ENCODE peak calls at places on chromosomes 6 and 20, in four cellular contexts. L, S, E and M are unnamed samples.

GRCh38 chr20:14142171-14142570 is 146.9 kb downstream of the MACROD2 start:
- DNase-seq in L (no peak), S (peak), E (peak), M (peak)

GRCh38 chr20:63025534-63026331 is 19.0 kb upstream of the BHLHE23 start:
- DNase-seq in L (no peak), S (peak), E (no peak), M (no peak)

GRCh38 chr6:158487495-158487894 is 72.4 kb upstream of the TMEM181 start:
- DNase-seq in L (no peak), S (no peak), E (no peak), M (no peak)

GRCh38 chr6:112149719-112150263 is 62.4 kb downstream of the FAM229B start:
- DNase-seq in L (no peak), S (no peak), E (no peak), M (no peak)

GRCh38 chr6:15535495-15536200 is 127.2 kb downstream of the DTNBP1 start:
- DNase-seq in L (no peak), S (no peak), E (no peak), M (no peak)

GRCh38 chr20:54524849-54525248 is 49.5 kb downstream of the DOK5 start:
- DNase-seq in L (no peak), S (no peak), E (no peak), M (no peak)

GRCh38 chr6:36285797-36286196 is 15.9 kb downstream of the PNPLA1 start:
- DNase-seq in L (peak), S (no peak), E (no peak), M (no peak)

GRCh38 chr6:31738048-31738979 is 1.5 kb upstream of the MSH5 start:
- DNase-seq in L (peak), S (no peak), E (peak), M (peak)

GRCh38 chr20:19909696-19910095 is 107.5 kb upstream of the NAA20 start:
- DNase-seq in L (no peak), S (no peak), E (no peak), M (no peak)

GRCh38 chr20:47146703-47147102 is 209.8 kb downstream of the ZMYND8 start:
- DNase-seq in L (no peak), S (no peak), E (peak), M (no peak)

GRCh38 chr6:97361286-97361685 is 78.3 kb upstream of the MMS22L start:
- DNase-seq in L (no peak), S (no peak), E (peak), M (no peak)

GRCh38 chr20:1841554-1842140 is 53.6 kb upstream of the SIRPA start:
- DNase-seq in L (no peak), S (no peak), E (no peak), M (no peak)

GRCh38 chr20:37259031-37259430 is 2.6 kb downstream of the GHRH start:
- DNase-seq in L (no peak), S (no peak), E (no peak), M (no peak)

GRCh38 chr6:139135578-139136545 is 982 bp downstream of the HECA start:
- DNase-seq in L (peak), S (peak), E (no peak), M (no peak)

GRCh38 chr20:39264506-39265172 is 302.5 kb downstream of the DHX35 start:
- DNase-seq in L (peak), S (peak), E (peak), M (no peak)

GRCh38 chr6:6547111-6547879 is 41.2 kb upstream of the LY86 start:
- DNase-seq in L (peak), S (peak), E (peak), M (peak)

GRCh38 chr6:26183581-26184408 is 96.6 kb downstream of the HFE start:
- DNase-seq in L (no peak), S (peak), E (no peak), M (peak)

GRCh38 chr6:126054258-126054702 is 67.9 kb downstream of the TRMT11 start:
- DNase-seq in L (no peak), S (no peak), E (no peak), M (no peak)
- TF ChIP-seq TCF7 in L (no peak), S (no peak), E (no peak), M (no peak)

GRCh38 chr6:105301072-105301503 is 101.8 kb downstream of the PREP start:
- DNase-seq in L (no peak), S (no peak), E (no peak), M (no peak)
- TF ChIP-seq TCF7 in L (no peak), S (no peak), E (no peak), M (no peak)

DNA sequence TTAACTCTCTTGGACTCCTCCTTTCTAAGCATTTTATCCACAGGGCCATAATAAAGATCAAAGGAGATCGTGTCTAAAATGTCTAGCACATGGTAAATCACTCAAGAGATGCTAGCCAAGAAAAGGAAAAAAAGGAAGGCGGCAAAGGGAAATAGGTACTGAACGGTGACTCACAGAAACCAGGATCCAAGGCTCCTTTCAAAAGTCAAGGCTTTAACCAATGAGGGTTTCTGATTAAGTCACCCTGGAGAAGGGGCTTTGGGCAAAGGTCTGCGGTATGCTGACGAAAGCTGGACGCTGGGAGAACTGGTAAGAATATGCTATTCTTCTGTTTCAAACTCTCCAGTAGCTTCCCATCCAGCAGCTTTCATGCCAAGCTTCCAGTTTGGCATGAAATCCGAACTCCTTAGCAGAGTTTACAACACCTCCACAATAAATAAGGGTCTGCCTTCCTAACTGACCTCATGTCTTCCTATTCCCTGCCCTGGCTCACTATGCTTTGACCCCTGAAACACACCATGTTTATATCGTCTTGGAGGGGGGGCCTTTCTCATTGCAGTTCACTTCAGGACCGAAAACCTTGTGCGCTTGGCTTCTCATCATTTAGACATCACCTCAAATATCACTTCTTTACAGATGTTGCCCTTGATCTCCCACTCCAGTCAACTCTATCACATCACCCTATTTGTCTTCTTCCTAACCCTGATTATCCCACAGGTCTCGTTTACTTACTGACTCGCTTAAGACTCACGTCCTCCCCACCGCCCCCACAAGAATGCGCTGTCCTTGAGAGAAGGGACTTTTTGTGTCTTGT is 908 bp downstream of the TOMM34 start:
- DNase-seq in L (no peak), S (no peak), E (peak), M (no peak)
- TF ChIP-seq TCF7 in L (no peak), S (no peak), E (no peak), M (no peak)

DNA sequence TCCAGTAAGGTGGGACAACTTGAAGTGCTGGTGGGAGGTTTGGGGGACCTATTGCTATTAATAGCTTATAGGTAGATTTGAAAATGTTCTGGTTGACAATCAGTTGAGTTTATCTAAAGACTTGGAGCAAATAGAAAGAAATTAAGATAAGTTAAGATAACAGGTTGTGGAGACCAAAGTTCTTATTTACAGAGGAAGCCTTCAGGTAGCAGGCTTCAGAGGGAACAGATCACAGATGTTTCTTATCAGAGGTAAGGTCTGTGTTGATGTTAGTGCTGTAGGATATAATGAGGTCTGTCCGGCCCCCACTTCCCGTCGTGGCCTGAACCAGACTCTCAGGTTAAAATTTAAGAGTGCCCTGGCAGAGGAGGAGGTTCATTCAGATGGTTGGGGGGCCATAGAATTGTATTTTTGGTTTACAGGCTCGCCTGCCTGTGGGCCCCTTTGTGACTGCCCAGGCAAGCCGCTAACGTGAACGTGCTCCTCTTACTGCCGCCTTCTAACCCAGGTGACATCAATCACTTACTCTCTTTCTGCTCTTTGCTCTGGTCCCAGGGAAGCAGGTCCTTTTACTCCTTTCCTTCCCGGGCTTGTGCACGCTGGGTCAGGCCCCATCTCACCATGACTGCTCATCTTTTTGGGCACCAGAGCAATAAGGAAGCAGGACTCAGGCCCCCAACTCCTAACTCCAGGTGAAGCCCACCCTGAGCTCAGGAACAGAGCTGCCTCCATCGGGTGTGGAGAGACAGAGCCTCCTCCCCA is 18.3 kb upstream of the UNC93A start:
- DNase-seq in L (no peak), S (no peak), E (no peak), M (no peak)
- TF ChIP-seq TCF7 in L (no peak), S (no peak), E (peak), M (no peak)

GRCh38 chr6:114465511-114465910 is 122.7 kb upstream of the HS3ST5 start:
- DNase-seq in L (no peak), S (no peak), E (no peak), M (no peak)

GRCh38 chr6:114471450-114471849 is 128.6 kb upstream of the HS3ST5 start:
- DNase-seq in L (no peak), S (peak), E (no peak), M (no peak)

DNA sequence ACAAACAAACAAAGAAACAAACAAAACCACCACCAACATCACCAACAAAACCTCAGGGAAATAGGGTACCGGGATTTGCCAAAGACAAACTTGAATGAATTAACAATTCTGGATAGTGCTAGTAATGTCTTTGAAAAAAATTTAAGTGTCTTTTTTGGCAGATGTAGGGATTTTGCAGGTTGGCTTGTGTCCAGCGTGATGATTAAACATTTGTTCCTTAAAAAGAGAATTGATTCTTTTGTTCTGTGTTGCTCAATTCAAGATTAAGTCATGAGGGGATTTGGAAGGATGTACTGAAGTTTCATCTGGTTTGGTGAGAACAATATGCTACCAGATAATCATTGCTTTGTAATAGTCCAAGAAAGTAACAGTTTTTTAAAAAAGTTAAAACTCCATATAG is 125.1 kb upstream of the HS3ST5 start:
- DNase-seq in L (no peak), S (no peak), E (no peak), M (no peak)
- TF ChIP-seq TCF7 in L (no peak), S (no peak), E (no peak), M (no peak)

GRCh38 chr6:118656822-118657451 is 5.5 kb upstream of the CEP85L start:
- DNase-seq in L (no peak), S (no peak), E (no peak), M (no peak)
- TF ChIP-seq TCF7 in L (no peak), S (no peak), E (no peak), M (no peak)

DNA sequence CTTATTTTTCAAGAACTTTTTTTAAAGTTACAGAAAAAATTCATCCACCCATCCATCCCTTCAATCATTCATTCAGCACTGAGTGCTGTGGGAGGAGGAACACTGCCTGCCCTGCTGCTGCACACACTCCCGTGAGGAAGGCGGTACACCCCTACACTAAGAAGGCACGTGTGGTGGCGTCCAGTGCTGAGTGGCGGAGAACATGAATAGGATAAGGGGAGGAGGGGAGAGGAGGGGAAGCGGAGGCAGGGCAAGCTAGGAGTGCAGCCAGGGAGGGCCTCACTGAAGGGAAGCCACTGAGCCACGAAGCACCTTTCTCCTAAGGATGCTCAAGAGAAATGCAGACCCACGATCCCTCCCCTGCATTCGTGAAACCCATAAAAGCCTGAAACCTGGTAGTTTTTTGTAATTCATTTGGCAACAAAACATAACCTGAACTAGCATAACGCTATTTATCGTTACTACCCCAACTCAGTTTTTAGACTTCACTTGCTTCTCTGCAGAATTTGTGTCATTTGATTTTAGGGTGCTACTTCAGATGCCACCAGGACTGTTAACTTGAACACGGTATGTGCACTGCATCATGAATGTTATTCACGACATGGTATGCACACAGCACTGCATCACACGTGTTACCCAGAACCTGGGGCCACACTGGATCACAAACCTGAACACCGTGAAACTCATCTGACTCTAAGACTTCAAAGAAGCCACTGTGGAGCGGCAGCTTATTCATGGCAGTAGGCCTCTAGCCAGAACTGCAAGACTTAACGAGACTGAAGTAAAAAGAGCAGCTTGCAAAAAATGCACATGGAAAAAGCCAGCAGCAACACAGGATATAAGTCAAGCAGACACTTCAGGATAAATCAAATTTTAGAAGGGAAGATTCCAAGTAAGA is 3.5 kb downstream of the RNASET2 start:
- DNase-seq in L (no peak), S (no peak), E (no peak), M (no peak)
- TF ChIP-seq TCF7 in L (no peak), S (no peak), E (no peak), M (no peak)

GRCh38 chr20:45991616-45992015 is 17.1 kb upstream of the MMP9 start:
- DNase-seq in L (no peak), S (no peak), E (no peak), M (no peak)
- TF ChIP-seq TCF7 in L (no peak), S (no peak), E (no peak), M (no peak)

GRCh38 chr6:129215246-129215645 is 332.3 kb downstream of the LAMA2 start:
- DNase-seq in L (no peak), S (no peak), E (no peak), M (no peak)

GRCh38 chr6:129210684-129211083 is 327.7 kb downstream of the LAMA2 start:
- DNase-seq in L (no peak), S (no peak), E (no peak), M (no peak)

GRCh38 chr6:129211626-129212025 is 328.7 kb downstream of the LAMA2 start:
- DNase-seq in L (no peak), S (no peak), E (no peak), M (no peak)

GRCh38 chr6:129209355-129209754 is 326.4 kb downstream of the LAMA2 start:
- DNase-seq in L (no peak), S (no peak), E (no peak), M (no peak)

GRCh38 chr6:129212081-129212480 is 329.1 kb downstream of the LAMA2 start:
- DNase-seq in L (no peak), S (no peak), E (no peak), M (no peak)
- TF ChIP-seq TCF7 in L (no peak), S (no peak), E (no peak), M (no peak)

GRCh38 chr20:34536798-34537394 is 20.7 kb downstream of the DYNLRB1 start:
- DNase-seq in L (no peak), S (peak), E (peak), M (no peak)
- TF ChIP-seq TCF7 in L (no peak), S (no peak), E (no peak), M (no peak)